ENCODE peak calls at places on chromosomes 12 and 14, in five cellular contexts. One of them, this sample, is unnamed.

GRCh38 chr12:1591029-1591428 is 3.4 kb downstream of the FBXL14 start:
- DNase-seq in naive thymus-derived CD8-positive, alpha-beta T cell: peak; percentile 22
- DNase-seq in neuronal stem cell: no peak
- DNase-seq in GM10248: no peak
- DNase-seq in NCI-H345: peak; percentile 17
- DNase-seq in this sample: no peak

GRCh38 chr12:105831372-105831771 is 307.4 kb downstream of the NUAK1 start:
- DNase-seq in GM10248: no peak
- DNase-seq in NCI-H345: no peak
- DNase-seq in naive thymus-derived CD8-positive, alpha-beta T cell: no peak
- DNase-seq in neuronal stem cell: no peak
- DNase-seq in this sample: no peak

GRCh38 chr14:23692416-23692815 is 56.3 kb downstream of the DHRS2 start:
- DNase-seq in NCI-H345: no peak
- DNase-seq in naive thymus-derived CD8-positive, alpha-beta T cell: no peak
- DNase-seq in neuronal stem cell: no peak
- DNase-seq in GM10248: no peak
- DNase-seq in this sample: no peak

GRCh38 chr12:82650627-82651337 is 35.9 kb upstream of the TMTC2 start:
- DNase-seq in GM10248: peak; percentile 26
- DNase-seq in neuronal stem cell: no peak
- DNase-seq in NCI-H345: peak; percentile 15
- DNase-seq in naive thymus-derived CD8-positive, alpha-beta T cell: no peak
- DNase-seq in this sample: no peak

GRCh38 chr12:95736631-95737030 is 53.9 kb downstream of the NTN4 start:
- DNase-seq in neuronal stem cell: no peak
- DNase-seq in NCI-H345: no peak
- DNase-seq in GM10248: no peak
- DNase-seq in naive thymus-derived CD8-positive, alpha-beta T cell: no peak
- DNase-seq in this sample: no peak

GRCh38 chr12:101680240-101680639 is 17.2 kb upstream of the CHPT1 start:
- DNase-seq in neuronal stem cell: no peak
- DNase-seq in naive thymus-derived CD8-positive, alpha-beta T cell: no peak
- DNase-seq in NCI-H345: no peak
- DNase-seq in GM10248: no peak
- DNase-seq in this sample: no peak

GRCh38 chr14:101507306-101508150 is 53.8 kb upstream of the DIO3 start:
- DNase-seq in NCI-H345: no peak
- DNase-seq in naive thymus-derived CD8-positive, alpha-beta T cell: no peak
- DNase-seq in neuronal stem cell: no peak
- DNase-seq in GM10248: no peak
- DNase-seq in this sample: no peak

GRCh38 chr12:98343002-98343567 is 172.3 kb upstream of the TMPO start:
- DNase-seq in neuronal stem cell: no peak
- DNase-seq in GM10248: no peak
- DNase-seq in naive thymus-derived CD8-positive, alpha-beta T cell: no peak
- DNase-seq in NCI-H345: no peak
- DNase-seq in this sample: no peak

GRCh38 chr12:132218915-132219314 is 74.7 kb downstream of the NOC4L start:
- DNase-seq in GM10248: peak; percentile 48
- DNase-seq in neuronal stem cell: peak; percentile 26
- DNase-seq in naive thymus-derived CD8-positive, alpha-beta T cell: peak; percentile 31
- DNase-seq in NCI-H345: peak; percentile 56
- DNase-seq in this sample: no peak

GRCh38 chr14:32364941-32365340 is 35.8 kb downstream of the AKAP6 start:
- DNase-seq in neuronal stem cell: no peak
- DNase-seq in naive thymus-derived CD8-positive, alpha-beta T cell: no peak
- DNase-seq in GM10248: no peak
- DNase-seq in NCI-H345: no peak
- DNase-seq in this sample: no peak

GRCh38 chr12:88958961-88959360 is 378.7 kb upstream of the KITLG start:
- DNase-seq in NCI-H345: peak; percentile 94
- DNase-seq in neuronal stem cell: no peak
- DNase-seq in GM10248: no peak
- DNase-seq in naive thymus-derived CD8-positive, alpha-beta T cell: no peak
- DNase-seq in this sample: peak; percentile 97

GRCh38 chr14:99055816-99056215 is 216.2 kb downstream of the BCL11B start:
- DNase-seq in NCI-H345: no peak
- DNase-seq in naive thymus-derived CD8-positive, alpha-beta T cell: peak; percentile 5
- DNase-seq in GM10248: no peak
- DNase-seq in neuronal stem cell: no peak
- DNase-seq in this sample: no peak

GRCh38 chr12:72276212-72276865 is 4.2 kb downstream of the TRHDE start:
- DNase-seq in GM10248: no peak
- DNase-seq in neuronal stem cell: no peak
- DNase-seq in NCI-H345: no peak
- DNase-seq in naive thymus-derived CD8-positive, alpha-beta T cell: no peak
- DNase-seq in this sample: no peak

GRCh38 chr14:23357261-23357660 is 4.6 kb upstream of the SLC22A17 start:
- DNase-seq in NCI-H345: no peak
- DNase-seq in GM10248: no peak
- DNase-seq in naive thymus-derived CD8-positive, alpha-beta T cell: no peak
- DNase-seq in neuronal stem cell: no peak
- DNase-seq in this sample: no peak

GRCh38 chr12:24791622-24792021 is 157.3 kb downstream of the BCAT1 start:
- DNase-seq in naive thymus-derived CD8-positive, alpha-beta T cell: no peak
- DNase-seq in GM10248: no peak
- DNase-seq in NCI-H345: no peak
- DNase-seq in neuronal stem cell: no peak
- DNase-seq in this sample: no peak

GRCh38 chr12:33439587-33440011 is at the start of gene SYT10:
- DNase-seq in naive thymus-derived CD8-positive, alpha-beta T cell: no peak
- DNase-seq in neuronal stem cell: peak; percentile 69
- DNase-seq in NCI-H345: peak; percentile 86
- DNase-seq in GM10248: peak; percentile 10
- DNase-seq in this sample: peak; percentile 34